ENCODE peak calls at places on chromosomes 3 and 15, in five cellular contexts. I is HCT116, O is upper lobe of left lung, L is stomach, R is transverse colon. B is an unnamed sample.

GRCh38 chr15:74817370-74817737 is 4.7 kb downstream of the LMAN1L start:
- DNase-seq in O (no peak), I (no peak), R (peak; percentile 66), L (no peak), B (no peak)

GRCh38 chr15:83565553-83566159 is 88.3 kb upstream of the ADAMTSL3 start:
- DNase-seq in I (peak; percentile 37), L (no peak), O (no peak), R (no peak), B (no peak)

GRCh38 chr3:51717446-51717845 is 10.6 kb downstream of the GRM2 start:
- DNase-seq in L (no peak), I (no peak), O (peak; percentile 68), R (no peak), B (peak; percentile 64)

GRCh38 chr3:186189492-186189891 is 80.6 kb upstream of the ETV5 start:
- DNase-seq in O (no peak), L (no peak), I (no peak), R (no peak), B (no peak)

GRCh38 chr15:71409541-71409940 is 294.3 kb downstream of the THSD4 start:
- DNase-seq in O (no peak), L (no peak), R (no peak), I (no peak), B (no peak)

GRCh38 chr15:44726136-44726535 is 10.2 kb upstream of the TRIM69 start:
- DNase-seq in R (no peak), I (no peak), L (no peak), O (no peak), B (no peak)

GRCh38 chr3:36868614-36869436 is 76.0 kb downstream of the TRANK1 start:
- DNase-seq in I (peak; percentile 48), O (no peak), R (peak; percentile 37), L (peak; percentile 35), B (no peak)

GRCh38 chr3:161096771-161097367 is 8.3 kb downstream of the B3GALNT1 start:
- DNase-seq in L (peak; percentile 34), I (no peak), R (no peak), O (no peak), B (no peak)

GRCh38 chr3:112446343-112446742 is 52.9 kb downstream of the BTLA start:
- DNase-seq in O (no peak), R (no peak), L (no peak), I (no peak), B (no peak)

GRCh38 chr3:6965881-6966280 is 105.0 kb downstream of the GRM7 start:
- DNase-seq in R (no peak), L (no peak), O (no peak), I (no peak), B (no peak)

GRCh38 chr3:115624029-115624645 is 827 bp downstream of the GAP43 start:
- DNase-seq in O (no peak), R (no peak), L (no peak), I (no peak), B (no peak)

GRCh38 chr3:59161048-59161447 is 111.2 kb upstream of the CFAP20DC start:
- DNase-seq in L (no peak), O (no peak), R (no peak), I (no peak), B (no peak)

GRCh38 chr3:123660276-123660675 is 75.4 kb upstream of the HACD2 start:
- DNase-seq in R (no peak), I (no peak), O (no peak), L (no peak), B (no peak)

GRCh38 chr3:123658860-123659221 is 74.0 kb upstream of the HACD2 start:
- DNase-seq in O (no peak), R (peak; percentile 42), L (no peak), I (no peak), B (no peak)

GRCh38 chr3:123661973-123662372 is 77.1 kb upstream of the HACD2 start:
- DNase-seq in R (no peak), I (no peak), L (no peak), O (no peak), B (no peak)

GRCh38 chr3:123658118-123658859 is 73.4 kb upstream of the HACD2 start:
- DNase-seq in I (no peak), L (peak; percentile 61), R (peak; percentile 52), O (no peak), B (no peak)

GRCh38 chr3:123660900-123661299 is 76.0 kb upstream of the HACD2 start:
- DNase-seq in R (peak; percentile 91), O (peak; percentile 87), L (peak; percentile 87), I (no peak), B (peak; percentile 97)
- TF ChIP-seq POLR2AphosphoS5 in R (peak; percentile 75), O (peak; percentile 74), L (peak; percentile 82), I (no peak), B (peak; percentile 92)

GRCh38 chr3:189512039-189512438 is 119.2 kb upstream of the TP63 start:
- DNase-seq in I (no peak), R (no peak), O (no peak), L (no peak), B (no peak)
- TF ChIP-seq CTCF in I (no peak), R (no peak), O (no peak), L (no peak), B (no peak)

DNA sequence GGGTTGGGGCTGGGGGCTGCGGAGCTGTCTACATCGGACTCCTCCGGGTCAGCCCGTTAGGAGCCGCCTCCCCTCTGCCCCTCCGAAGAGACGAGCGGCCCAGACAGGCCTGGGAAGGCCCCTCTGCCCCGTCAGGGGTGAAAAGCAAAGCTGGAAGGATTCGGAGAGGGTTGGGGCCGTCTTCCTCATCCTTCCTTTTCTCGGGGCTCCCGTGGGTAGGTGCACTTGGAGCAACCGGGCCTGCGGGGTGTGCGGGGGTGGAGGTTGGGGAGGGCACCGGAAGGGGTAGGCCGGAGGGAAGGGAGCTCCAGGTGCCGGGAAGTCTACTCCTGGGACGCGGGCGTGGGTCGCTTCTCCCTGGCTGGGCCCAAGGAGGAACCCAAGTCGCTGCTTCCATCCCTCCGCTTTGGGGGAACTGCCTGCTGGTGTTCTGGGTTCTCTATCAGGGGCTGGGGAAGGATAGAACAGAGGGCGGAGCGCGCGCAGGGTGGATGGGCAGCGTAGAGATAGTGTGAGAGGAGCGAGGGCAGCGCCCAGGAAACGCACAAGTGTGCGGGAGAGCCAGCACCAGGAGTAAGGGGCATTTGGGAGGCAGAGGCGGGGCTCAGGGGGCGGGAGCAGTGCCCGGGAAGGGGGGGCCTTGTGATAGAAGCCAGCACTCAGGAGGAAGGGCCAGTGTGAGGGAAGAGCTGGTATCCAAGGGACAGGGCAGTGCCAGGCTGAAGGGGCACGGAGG is 590 bp downstream of the POLR2H start:
- DNase-seq in R (peak; percentile 81), I (peak; percentile 63), O (peak; percentile 90), L (peak; percentile 66), B (peak; percentile 93)
- TF ChIP-seq POLR2AphosphoS5 in R (peak; percentile 58), I (peak; percentile 54), O (peak; percentile 62), L (peak; percentile 8), B (peak; percentile 37)

GRCh38 chr3:108202834-108203233 is 19.4 kb downstream of the IFT57 start:
- DNase-seq in I (no peak), O (no peak), R (peak; percentile 13), L (no peak), B (no peak)
- TF ChIP-seq CTCF in I (no peak), O (no peak), R (no peak), L (no peak), B (no peak)

B was measured in esophagus muscularis mucosa.